ENCODE peak calls at places on chromosome 11, in six cellular contexts. Z, I, W, H, R and J are unnamed samples.

GRCh38 chr11:61505640-61506155 is 2.9 kb upstream of the LRRC10B start:
- DNase-seq in Z (peak), I (no peak), W (no peak), H (no peak), R (no peak), J (no peak)

GRCh38 chr11:70834984-70835560 is 417.3 kb downstream of the SHANK2 start:
- DNase-seq in Z (no peak), I (no peak), W (no peak), H (no peak), R (no peak), J (no peak)

GRCh38 chr11:18564149-18564548 is 24.4 kb downstream of the UEVLD start:
- DNase-seq in Z (no peak), I (no peak), W (no peak), H (no peak), R (no peak), J (no peak)

GRCh38 chr11:45391168-45391850 is 105.2 kb upstream of the SYT13 start:
- DNase-seq in Z (no peak), I (no peak), W (no peak), H (no peak), R (no peak), J (peak)

GRCh38 chr11:78313181-78313788 is 104.3 kb downstream of the GAB2 start:
- DNase-seq in Z (peak), I (no peak), W (no peak), H (no peak), R (peak), J (no peak)

GRCh38 chr11:12864316-12865156 is 144.6 kb upstream of the RASSF10 start:
- DNase-seq in Z (no peak), I (no peak), W (no peak), H (peak), R (no peak), J (no peak)

GRCh38 chr11:19658344-19658743 is 54.3 kb upstream of the NAV2 start:
- DNase-seq in Z (no peak), I (no peak), W (no peak), H (peak), R (no peak), J (no peak)

GRCh38 chr11:130103296-130103814 is 33.7 kb downstream of the APLP2 start:
- DNase-seq in Z (no peak), I (no peak), W (no peak), H (no peak), R (peak), J (no peak)

GRCh38 chr11:69240332-69241074 is 53.5 kb upstream of the MYEOV start:
- DNase-seq in Z (no peak), I (no peak), W (no peak), H (peak), R (no peak), J (no peak)

GRCh38 chr11:128187377-128187776 is 400.0 kb downstream of the ETS1 start:
- DNase-seq in Z (no peak), I (no peak), W (no peak), H (no peak), R (no peak), J (no peak)

GRCh38 chr11:118434553-118435232 is 1.6 kb upstream of the KMT2A start:
- DNase-seq in Z (peak), I (peak), W (peak), H (peak), R (no peak), J (peak)

GRCh38 chr11:70470127-70470526 is 71.8 kb downstream of the CTTN start:
- DNase-seq in Z (no peak), I (no peak), W (no peak), H (no peak), R (no peak), J (peak)

GRCh38 chr11:95585071-95585751 is 204.4 kb downstream of the FAM76B start:
- DNase-seq in Z (no peak), I (no peak), W (no peak), H (no peak), R (no peak), J (no peak)

GRCh38 chr11:35064114-35064800 is 74.7 kb upstream of the CD44 start:
- DNase-seq in Z (no peak), I (no peak), W (no peak), H (no peak), R (peak), J (no peak)

GRCh38 chr11:1696608-1697570 is at the start of gene KRTAP5-6:
- DNase-seq in Z (no peak), I (no peak), W (no peak), H (no peak), R (no peak), J (no peak)

GRCh38 chr11:131042041-131042390 is 125.7 kb upstream of the SNX19 start:
- DNase-seq in Z (no peak), I (no peak), W (no peak), H (no peak), R (no peak), J (no peak)

GRCh38 chr11:110160016-110160415 is 66.8 kb downstream of the ZC3H12C start:
- DNase-seq in Z (no peak), I (no peak), W (no peak), H (no peak), R (no peak), J (no peak)

GRCh38 chr11:32448232-32448631 is 12.9 kb upstream of the WT1 start:
- DNase-seq in Z (no peak), I (no peak), W (no peak), H (peak), R (no peak), J (no peak)

GRCh38 chr11:17986007-17986710 is 26.7 kb downstream of the SERGEF start:
- DNase-seq in Z (no peak), I (no peak), W (no peak), H (no peak), R (peak), J (no peak)

GRCh38 chr11:6911946-6912345 is 8.9 kb upstream of the OR2D3 start:
- DNase-seq in Z (no peak), I (no peak), W (no peak), H (no peak), R (no peak), J (no peak)

GRCh38 chr11:94417386-94417987 is 16.3 kb upstream of the GPR83 start:
- DNase-seq in Z (no peak), I (no peak), W (no peak), H (peak), R (peak), J (no peak)

GRCh38 chr11:8043756-8044155 is 37.3 kb upstream of the TUB start:
- DNase-seq in Z (no peak), I (no peak), W (no peak), H (no peak), R (no peak), J (no peak)

GRCh38 chr11:121741954-121742361 is 289.2 kb upstream of the SORL1-AS1 start:
- DNase-seq in Z (peak), I (peak), W (peak), H (no peak), R (no peak), J (peak)

GRCh38 chr11:124434699-124435098 is 10.0 kb upstream of the OR8B4 start:
- DNase-seq in Z (no peak), I (no peak), W (no peak), H (no peak), R (no peak), J (no peak)

GRCh38 chr11:18844753-18845367 is 53.3 kb upstream of the PTPN5 start:
- DNase-seq in Z (no peak), I (no peak), W (no peak), H (peak), R (no peak), J (no peak)

GRCh38 chr11:46363031-46363407 is 15.8 kb downstream of the DGKZ start:
- DNase-seq in Z (no peak), I (no peak), W (no peak), H (no peak), R (no peak), J (no peak)

GRCh38 chr11:77547863-77548551 is 41.7 kb upstream of the AQP11 start:
- DNase-seq in Z (peak), I (no peak), W (no peak), H (peak), R (peak), J (no peak)

GRCh38 chr11:86938900-86939880 is 16.0 kb downstream of the FZD4 start:
- DNase-seq in Z (no peak), I (no peak), W (no peak), H (peak), R (no peak), J (no peak)

GRCh38 chr11:77191823-77192495 is 63.9 kb downstream of the MYO7A start:
- DNase-seq in Z (no peak), I (no peak), W (no peak), H (peak), R (no peak), J (no peak)